ENCODE peak calls at places on chromosomes 11 and 22, in eight cellular contexts. N, B, U, P, O, L, H and F are unnamed samples.

GRCh38 chr11:126521196-126521595 is 165.7 kb downstream of the ST3GAL4 start:
- DNase-seq in N (no peak), B (no peak), U (no peak), P (no peak), O (no peak), L (no peak), H (no peak), F (peak)

GRCh38 chr22:45428391-45429385 is 15.2 kb downstream of the RIBC2 start:
- DNase-seq in N (no peak), B (no peak), U (no peak), P (no peak), O (no peak), L (peak), H (no peak), F (peak)

GRCh38 chr11:6531267-6531752 is 34.2 kb downstream of the DNHD1 start:
- DNase-seq in N (peak), B (no peak), U (peak), P (peak), O (peak), L (no peak), H (peak), F (no peak)

GRCh38 chr11:64250406-64250874 is 890 bp upstream of the PLCB3 start:
- DNase-seq in N (no peak), B (no peak), U (no peak), P (no peak), O (peak), L (no peak), H (no peak), F (no peak)

GRCh38 chr11:26649884-26650283 is 72.0 kb downstream of the SLC5A12 start:
- DNase-seq in N (peak), B (no peak), U (peak), P (peak), O (peak), L (peak), H (peak), F (peak)

GRCh38 chr11:8318536-8318935 is 54.9 kb upstream of the LMO1 start:
- DNase-seq in N (no peak), B (no peak), U (no peak), P (peak), O (peak), L (no peak), H (no peak), F (peak)

GRCh38 chr11:35852056-35852455 is 91.8 kb upstream of the LDLRAD3 start:
- DNase-seq in N (no peak), B (peak), U (no peak), P (peak), O (no peak), L (no peak), H (no peak), F (peak)

GRCh38 chr11:64913171-64913727 is 3.8 kb downstream of the ATG2A start:
- DNase-seq in N (no peak), B (no peak), U (no peak), P (no peak), O (no peak), L (no peak), H (no peak), F (no peak)

GRCh38 chr11:132307309-132308020 is 937.0 kb downstream of the NTM start:
- DNase-seq in N (no peak), B (no peak), U (no peak), P (no peak), O (no peak), L (no peak), H (no peak), F (no peak)

GRCh38 chr11:102813484-102813883 is 15.5 kb upstream of the MMP1 start:
- DNase-seq in N (no peak), B (no peak), U (no peak), P (no peak), O (no peak), L (no peak), H (no peak), F (no peak)

DNA sequence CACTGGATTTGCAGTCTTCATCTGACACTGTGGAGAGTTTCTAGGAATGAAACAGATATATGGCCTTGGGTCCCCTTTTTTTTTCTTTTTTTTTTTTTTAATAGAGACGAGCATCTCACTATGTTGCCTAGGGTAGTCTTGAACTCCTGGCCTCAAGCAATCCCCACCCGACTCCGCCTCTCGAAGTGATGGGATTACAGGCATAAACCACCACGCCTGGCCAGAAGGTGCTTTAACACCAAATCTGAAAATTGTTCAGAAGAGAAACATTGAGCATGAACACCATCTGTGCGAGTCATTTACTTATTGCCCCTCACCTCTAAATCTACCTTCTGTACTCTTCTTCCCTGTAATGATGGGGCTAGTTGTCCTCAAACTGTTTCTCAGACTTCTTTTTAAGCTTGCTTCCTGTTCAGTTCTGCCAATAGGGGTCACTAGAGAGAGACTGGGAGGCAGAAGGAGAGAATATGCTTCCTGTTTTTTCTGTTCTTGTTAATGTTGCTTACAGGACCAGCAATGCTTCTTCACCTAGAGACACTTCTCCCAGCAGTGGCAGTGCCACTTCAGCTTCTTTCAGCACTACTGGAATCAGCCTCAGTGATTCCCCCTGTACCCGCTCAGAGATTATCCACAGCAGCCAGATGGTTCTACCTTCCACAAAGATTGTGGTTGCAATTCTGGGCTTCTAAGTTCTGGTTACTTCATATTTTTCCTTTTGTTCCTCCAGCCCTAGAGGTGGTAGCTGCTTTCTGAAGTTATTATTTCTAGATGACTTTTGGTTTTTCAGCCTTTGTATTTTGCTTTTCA is 20.8 kb upstream of the ZBED5 start:
- DNase-seq in N (peak), B (no peak), U (peak), P (peak), O (peak), L (peak), H (peak), F (no peak)
- H3K27ac ChIP-seq in N (no peak), B (no peak), U (no peak), P (no peak), O (no peak), L (no peak), H (peak), F (peak)

DNA sequence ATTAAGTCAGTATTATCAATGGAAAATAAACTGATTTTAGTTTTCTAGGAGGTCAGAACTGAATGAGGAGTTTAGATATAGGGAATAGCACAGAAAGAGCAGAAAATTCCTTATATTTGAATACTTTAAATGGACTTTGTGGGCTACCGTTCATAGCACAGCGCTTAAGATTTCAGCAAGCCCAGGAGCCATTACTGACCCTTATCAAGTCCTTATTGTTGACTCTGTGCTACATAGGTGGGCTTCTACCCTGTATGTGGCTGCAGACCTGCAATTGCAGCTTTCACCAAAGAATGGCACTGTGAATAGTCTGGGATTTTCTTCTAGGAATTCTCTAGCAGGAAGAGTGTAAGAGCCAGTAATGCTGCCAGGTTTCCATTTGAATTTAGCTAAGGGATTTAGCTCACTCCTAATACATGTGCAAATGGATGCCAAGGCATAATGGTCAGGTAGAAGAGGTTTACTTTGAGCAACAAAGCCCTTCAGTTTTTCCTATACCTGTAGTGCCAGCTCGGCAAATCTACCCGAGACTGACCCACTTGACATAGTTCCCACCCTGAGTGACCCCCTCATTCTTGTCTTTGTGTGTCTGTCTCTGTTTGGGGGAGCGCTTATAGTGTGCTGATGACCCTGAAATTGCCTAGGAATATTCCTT is 42.5 kb upstream of the DLAT start:
- DNase-seq in N (no peak), B (no peak), U (no peak), P (no peak), O (peak), L (no peak), H (no peak), F (no peak)
- H3K4me3 ChIP-seq in N (no peak), B (no peak), U (no peak), P (no peak), O (peak), L (peak), H (no peak), F (no peak)

GRCh38 chr11:9738126-9738525 is 74.2 kb downstream of the SWAP70 start:
- DNase-seq in N (no peak), B (no peak), U (no peak), P (peak), O (no peak), L (peak), H (no peak), F (peak)

GRCh38 chr11:9736365-9736764 is 72.5 kb downstream of the SWAP70 start:
- DNase-seq in N (no peak), B (no peak), U (no peak), P (no peak), O (no peak), L (no peak), H (no peak), F (no peak)

GRCh38 chr11:9740202-9740881 is 76.5 kb downstream of the SWAP70 start:
- DNase-seq in N (no peak), B (no peak), U (no peak), P (no peak), O (no peak), L (peak), H (no peak), F (no peak)

GRCh38 chr11:9739108-9739507 is 75.2 kb downstream of the SWAP70 start:
- DNase-seq in N (no peak), B (no peak), U (no peak), P (no peak), O (no peak), L (no peak), H (no peak), F (no peak)

GRCh38 chr11:9738700-9739099 is 74.8 kb downstream of the SWAP70 start:
- DNase-seq in N (no peak), B (no peak), U (no peak), P (no peak), O (no peak), L (no peak), H (no peak), F (no peak)
- H3K27ac ChIP-seq in N (peak), B (peak), U (no peak), P (no peak), O (no peak), L (peak), H (no peak), F (no peak)

GRCh38 chr11:28835790-28836189 is 727.6 kb downstream of the METTL15 start:
- DNase-seq in N (no peak), B (no peak), U (peak), P (peak), O (no peak), L (no peak), H (peak), F (no peak)

GRCh38 chr11:28837599-28837998 is 729.4 kb downstream of the METTL15 start:
- DNase-seq in N (no peak), B (no peak), U (no peak), P (no peak), O (no peak), L (no peak), H (no peak), F (no peak)

GRCh38 chr11:28835317-28835716 is 727.1 kb downstream of the METTL15 start:
- DNase-seq in N (no peak), B (no peak), U (no peak), P (no peak), O (no peak), L (no peak), H (no peak), F (no peak)

GRCh38 chr11:28834877-28835276 is 726.7 kb downstream of the METTL15 start:
- DNase-seq in N (no peak), B (no peak), U (peak), P (peak), O (no peak), L (no peak), H (peak), F (no peak)

GRCh38 chr11:28836285-28837081 is 728.3 kb downstream of the METTL15 start:
- DNase-seq in N (no peak), B (no peak), U (peak), P (peak), O (peak), L (no peak), H (peak), F (no peak)
- H3K4me3 ChIP-seq in N (no peak), B (no peak), U (no peak), P (no peak), O (no peak), L (no peak), H (no peak), F (no peak)

GRCh38 chr11:130783322-130783721 is 133.0 kb downstream of the SNX19 start:
- DNase-seq in N (no peak), B (no peak), U (no peak), P (no peak), O (no peak), L (no peak), H (no peak), F (no peak)
- H3K27ac ChIP-seq in N (no peak), B (peak), U (peak), P (no peak), O (no peak), L (no peak), H (peak), F (peak)